ENCODE peak calls at places on chromosome 10, in six cellular contexts. H is fibroblast of mammary gland, D is A549, Z is GM13977, X is astrocyte of the spinal cord, O is mammary epithelial cell. L is an unnamed sample.

GRCh38 chr10:101035314-101035713 is 4.3 kb downstream of the SFXN3 start:
- DNase-seq in H (no peak), D (no peak), Z (no peak), X (no peak), O (no peak), L (no peak)

GRCh38 chr10:7301039-7301768 is 109.6 kb downstream of the SFMBT2 start:
- DNase-seq in H (no peak), D (peak), Z (no peak), X (no peak), O (no peak), L (no peak)

GRCh38 chr10:43059336-43059720 is 17.5 kb upstream of the RET start:
- DNase-seq in H (no peak), D (no peak), Z (no peak), X (no peak), O (no peak), L (no peak)

GRCh38 chr10:21681156-21681555 is 147.1 kb downstream of the MLLT10 start:
- DNase-seq in H (no peak), D (no peak), Z (no peak), X (no peak), O (peak), L (no peak)

GRCh38 chr10:6114299-6114698 is 25.5 kb downstream of the RBM17 start:
- DNase-seq in H (no peak), D (no peak), Z (no peak), X (no peak), O (no peak), L (no peak)

GRCh38 chr10:121702351-121703320 is 104.4 kb upstream of the FGFR2 start:
- DNase-seq in H (peak), D (peak), Z (no peak), X (peak), O (peak), L (no peak)

GRCh38 chr10:102229810-102230263 is 3.7 kb downstream of the ELOVL3 start:
- DNase-seq in H (peak), D (peak), Z (peak), X (peak), O (peak), L (peak)

GRCh38 chr10:105023706-105024105 is 382.6 kb downstream of the SORCS3 start:
- DNase-seq in H (no peak), D (no peak), Z (no peak), X (peak), O (no peak), L (no peak)

GRCh38 chr10:99854860-99855259 is 72.4 kb downstream of the ABCC2 start:
- DNase-seq in H (peak), D (peak), Z (no peak), X (peak), O (no peak), L (no peak)

GRCh38 chr10:3895045-3895609 is 110.1 kb upstream of the KLF6 start:
- DNase-seq in H (peak), D (peak), Z (no peak), X (no peak), O (peak), L (no peak)

GRCh38 chr10:97553575-97554100 is 18.9 kb upstream of the ANKRD2 start:
- DNase-seq in H (peak), D (peak), Z (no peak), X (peak), O (peak), L (peak)
- TF ChIP-seq CTCF in H (peak), D (peak), Z (peak), X (peak), O (peak), L (peak)

GRCh38 chr10:69801434-69802315 is at the start of gene COL13A1:
- DNase-seq in H (peak), D (peak), Z (peak), X (peak), O (peak), L (peak)

GRCh38 chr10:69801094-69801433 is 642 bp upstream of the COL13A1 start:
- DNase-seq in H (peak), D (peak), Z (peak), X (peak), O (peak), L (peak)

GRCh38 chr10:69800665-69801064 is 1.0 kb upstream of the COL13A1 start:
- DNase-seq in H (no peak), D (no peak), Z (no peak), X (no peak), O (no peak), L (no peak)

GRCh38 chr10:69803809-69804208 is 2.1 kb downstream of the COL13A1 start:
- DNase-seq in H (no peak), D (no peak), Z (no peak), X (no peak), O (no peak), L (no peak)

DNA sequence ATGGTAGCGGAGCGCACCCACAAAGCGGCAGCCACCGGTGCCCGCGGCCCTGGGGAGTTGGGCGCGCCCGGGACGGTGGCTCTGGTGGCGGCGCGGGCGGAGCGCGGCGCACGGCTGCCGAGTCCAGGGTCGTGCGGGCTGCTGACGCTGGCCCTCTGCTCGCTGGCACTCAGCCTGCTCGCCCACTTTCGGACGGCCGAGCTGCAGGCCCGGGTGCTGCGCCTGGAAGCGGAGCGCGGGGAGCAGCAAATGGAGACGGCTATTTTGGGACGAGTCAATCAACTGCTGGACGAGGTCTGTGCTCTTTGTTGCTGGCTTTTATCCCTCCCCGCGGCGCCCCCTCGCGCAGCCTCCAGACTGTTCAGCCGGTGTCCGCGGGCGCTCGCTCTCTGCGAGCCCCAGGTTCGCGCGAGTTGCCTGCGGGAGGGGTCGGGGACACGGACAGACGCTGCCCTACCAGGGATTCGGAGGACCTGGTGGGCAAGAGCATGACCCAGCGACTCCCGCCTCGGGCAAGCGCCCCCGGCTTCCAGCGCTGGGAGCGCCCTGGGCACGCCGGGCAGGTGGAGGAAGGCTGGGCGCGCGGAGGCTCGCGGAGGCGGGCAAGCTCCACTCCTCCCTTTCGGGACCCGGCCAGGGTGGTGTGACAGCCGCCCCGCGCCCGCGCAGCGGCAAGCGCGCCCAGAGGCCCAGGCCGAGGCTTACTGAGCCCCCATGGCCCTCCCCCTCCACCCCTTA is 887 bp downstream of the COL13A1 start:
- DNase-seq in H (peak), D (peak), Z (no peak), X (peak), O (peak), L (peak)
- TF ChIP-seq CTCF in H (no peak), D (no peak), Z (no peak), X (peak), O (no peak), L (no peak)

DNA sequence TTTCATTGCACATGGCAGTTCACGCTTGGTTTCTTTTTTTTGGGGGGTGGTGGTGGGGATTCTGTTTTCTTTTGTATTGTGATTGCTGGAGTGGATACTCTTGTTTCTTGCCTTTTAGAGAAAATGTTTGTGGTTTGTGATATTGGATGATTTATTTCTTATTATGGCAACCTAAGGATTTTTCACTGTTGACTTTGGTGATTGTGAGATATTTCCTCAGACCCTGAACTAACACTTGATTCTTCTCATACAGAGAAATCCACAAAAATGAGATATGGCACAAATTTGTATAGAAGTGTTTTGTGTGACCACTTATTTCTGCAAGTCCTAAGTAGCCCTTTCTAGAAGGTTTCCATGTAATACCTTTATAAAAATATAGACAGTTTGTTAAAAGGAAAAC is 871.1 kb downstream of the LRMDA start:
- DNase-seq in H (no peak), D (no peak), Z (no peak), X (peak), O (no peak), L (no peak)
- TF ChIP-seq CTCF in H (no peak), D (no peak), Z (no peak), X (no peak), O (no peak), L (no peak)

DNA sequence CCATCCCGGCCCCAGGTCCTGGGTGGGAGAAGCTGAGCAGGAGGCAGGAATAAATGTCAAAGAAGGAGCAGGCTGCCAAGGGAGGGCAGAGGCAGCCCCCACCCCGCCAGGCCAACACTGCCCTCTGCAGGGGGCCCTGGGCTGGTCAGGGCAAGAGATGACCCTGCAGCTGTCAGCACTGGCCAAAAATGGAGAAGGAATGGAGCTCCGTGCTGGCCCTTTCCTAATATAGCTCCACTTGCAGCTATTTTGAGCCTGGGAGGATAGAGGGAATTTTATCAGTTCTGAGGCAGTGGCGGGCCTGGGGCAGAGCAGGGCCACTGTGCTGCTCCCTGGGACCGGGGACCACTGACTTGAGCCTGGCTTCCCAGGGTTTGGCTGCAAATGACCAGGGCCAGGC is 16.0 kb downstream of the LDB3 start:
- DNase-seq in H (no peak), D (no peak), Z (no peak), X (no peak), O (no peak), L (no peak)
- TF ChIP-seq CTCF in H (no peak), D (peak), Z (peak), X (peak), O (peak), L (peak)

GRCh38 chr10:92756233-92757065 is 66.7 kb downstream of the HHEX start:
- DNase-seq in H (no peak), D (peak), Z (peak), X (no peak), O (no peak), L (no peak)

GRCh38 chr10:92758594-92758993 is 68.8 kb downstream of the HHEX start:
- DNase-seq in H (no peak), D (no peak), Z (no peak), X (no peak), O (no peak), L (no peak)

GRCh38 chr10:92755725-92756124 is 66.0 kb downstream of the HHEX start:
- DNase-seq in H (no peak), D (no peak), Z (no peak), X (no peak), O (no peak), L (no peak)

GRCh38 chr10:92757720-92758119 is 68.0 kb downstream of the HHEX start:
- DNase-seq in H (no peak), D (no peak), Z (no peak), X (no peak), O (no peak), L (no peak)

GRCh38 chr10:92757066-92757716 is 67.4 kb downstream of the HHEX start:
- DNase-seq in H (peak), D (peak), Z (peak), X (peak), O (peak), L (peak)
- TF ChIP-seq CTCF in H (no peak), D (no peak), Z (peak), X (no peak), O (peak), L (peak)

GRCh38 chr10:49160814-49161213 is 27.0 kb upstream of the FAM170B start:
- DNase-seq in H (no peak), D (no peak), Z (no peak), X (no peak), O (no peak), L (no peak)

GRCh38 chr10:49160110-49160509 is 26.3 kb upstream of the FAM170B start:
- DNase-seq in H (no peak), D (no peak), Z (no peak), X (no peak), O (no peak), L (no peak)

GRCh38 chr10:49162761-49163160 is 25.4 kb downstream of the TMEM273 start:
- DNase-seq in H (no peak), D (no peak), Z (no peak), X (no peak), O (no peak), L (no peak)

GRCh38 chr10:49162063-49162462 is 26.1 kb downstream of the TMEM273 start:
- DNase-seq in H (peak), D (no peak), Z (no peak), X (no peak), O (no peak), L (no peak)

GRCh38 chr10:49161411-49161997 is 26.7 kb downstream of the TMEM273 start:
- DNase-seq in H (peak), D (peak), Z (no peak), X (peak), O (peak), L (no peak)
- TF ChIP-seq CTCF in H (peak), D (no peak), Z (peak), X (peak), O (peak), L (peak)

GRCh38 chr10:123848564-123849457 is 42.8 kb downstream of the CPXM2 start:
- DNase-seq in H (peak), D (no peak), Z (peak), X (no peak), O (peak), L (no peak)
- TF ChIP-seq CTCF in H (no peak), D (no peak), Z (no peak), X (no peak), O (no peak), L (no peak)

GRCh38 chr10:14616465-14616864 is 158.2 kb downstream of the FAM107B start:
- DNase-seq in H (no peak), D (no peak), Z (no peak), X (no peak), O (no peak), L (no peak)

GRCh38 chr10:14618669-14619068 is 156.0 kb downstream of the FAM107B start:
- DNase-seq in H (no peak), D (no peak), Z (no peak), X (no peak), O (no peak), L (no peak)

GRCh38 chr10:14621037-14621436 is 153.7 kb downstream of the FAM107B start:
- DNase-seq in H (no peak), D (no peak), Z (no peak), X (no peak), O (no peak), L (no peak)

GRCh38 chr10:14617125-14617524 is 157.6 kb downstream of the FAM107B start:
- DNase-seq in H (no peak), D (no peak), Z (no peak), X (no peak), O (no peak), L (no peak)

GRCh38 chr10:14617850-14618249 is 156.8 kb downstream of the FAM107B start:
- DNase-seq in H (peak), D (no peak), Z (no peak), X (no peak), O (peak), L (no peak)
- TF ChIP-seq CTCF in H (peak), D (no peak), Z (no peak), X (peak), O (peak), L (no peak)

GRCh38 chr10:119135517-119135890 is 30.0 kb downstream of the SFXN4 start:
- DNase-seq in H (peak), D (no peak), Z (no peak), X (no peak), O (no peak), L (no peak)

GRCh38 chr10:119138341-119139306 is 26.9 kb downstream of the SFXN4 start:
- DNase-seq in H (peak), D (no peak), Z (no peak), X (no peak), O (no peak), L (no peak)

GRCh38 chr10:119136084-119136483 is 29.4 kb downstream of the SFXN4 start:
- DNase-seq in H (peak), D (no peak), Z (no peak), X (no peak), O (no peak), L (no peak)

GRCh38 chr10:119140603-119141245 is 24.8 kb downstream of the SFXN4 start:
- DNase-seq in H (no peak), D (no peak), Z (no peak), X (no peak), O (no peak), L (no peak)

DNA sequence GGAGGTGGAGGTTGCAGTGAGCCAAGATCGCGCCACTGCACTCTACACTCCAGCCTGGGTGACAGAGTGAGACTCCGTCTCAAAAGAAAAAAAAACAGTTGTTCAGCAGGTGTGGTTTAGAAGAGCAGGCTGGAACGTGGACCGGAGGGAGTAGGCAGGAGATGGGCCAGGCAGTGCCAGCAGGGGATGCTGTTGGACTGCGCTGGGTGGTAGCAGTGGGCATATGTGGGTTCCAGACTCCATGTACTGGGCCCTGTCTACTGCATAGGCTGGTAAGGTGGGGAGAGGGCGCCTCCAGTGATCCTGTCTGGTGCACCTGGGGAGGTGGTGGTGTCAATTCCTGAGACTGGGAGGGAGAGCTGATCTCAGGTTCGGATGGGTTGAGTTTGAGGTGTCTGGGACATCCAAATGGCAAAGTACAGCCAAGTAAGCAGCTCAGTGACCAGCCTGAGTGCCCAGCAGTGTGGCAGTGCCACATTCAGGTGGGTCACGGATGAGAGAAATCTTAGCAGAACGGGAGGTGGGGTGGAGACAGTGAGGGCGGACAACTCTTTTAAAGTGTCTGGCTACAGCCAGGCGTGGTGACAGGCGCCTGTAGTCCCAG is 25.9 kb downstream of the SFXN4 start:
- DNase-seq in H (peak), D (peak), Z (no peak), X (no peak), O (peak), L (peak)
- TF ChIP-seq CTCF in H (peak), D (peak), Z (peak), X (peak), O (peak), L (peak)

GRCh38 chr10:115026041-115026779 is 67.0 kb upstream of the ATRNL1 start:
- DNase-seq in H (no peak), D (no peak), Z (no peak), X (no peak), O (no peak), L (no peak)
- TF ChIP-seq CTCF in H (peak), D (no peak), Z (no peak), X (peak), O (no peak), L (peak)

L was measured in progenitor cell of endocrine pancreas.